ENCODE peak calls at places on chromosomes 4 and X, in six cellular contexts. One of them, this sample, is unnamed.

GRCh38 chr4:93334003-93334402 is 494.6 kb upstream of the ATOH1 start:
- DNase-seq in tibial nerve: no peak
- DNase-seq in endothelial cell of umbilical vein: no peak
- DNase-seq in MM.1S: peak; percentile 18
- DNase-seq in heart right ventricle: no peak
- DNase-seq in transverse colon: no peak
- DNase-seq in this sample: no peak

GRCh38 chrX:68387786-68388185 is 45.5 kb downstream of the OPHN1 start:
- DNase-seq in MM.1S: no peak
- DNase-seq in transverse colon: no peak
- DNase-seq in endothelial cell of umbilical vein: no peak
- DNase-seq in tibial nerve: no peak
- DNase-seq in heart right ventricle: no peak
- DNase-seq in this sample: no peak

GRCh38 chr4:26420903-26421302 is 69.4 kb downstream of the CCKAR start:
- DNase-seq in tibial nerve: no peak
- DNase-seq in MM.1S: no peak
- DNase-seq in endothelial cell of umbilical vein: no peak
- DNase-seq in heart right ventricle: no peak
- DNase-seq in transverse colon: no peak
- DNase-seq in this sample: no peak

GRCh38 chr4:18754180-18754579 is 732.6 kb upstream of the LCORL start:
- DNase-seq in endothelial cell of umbilical vein: no peak
- DNase-seq in heart right ventricle: no peak
- DNase-seq in transverse colon: no peak
- DNase-seq in tibial nerve: no peak
- DNase-seq in MM.1S: no peak
- DNase-seq in this sample: no peak

GRCh38 chr4:120056249-120056648 is 10.4 kb downstream of the MAD2L1 start:
- DNase-seq in heart right ventricle: no peak
- DNase-seq in tibial nerve: no peak
- DNase-seq in MM.1S: peak; percentile 28
- DNase-seq in transverse colon: no peak
- DNase-seq in endothelial cell of umbilical vein: peak; percentile 19
- DNase-seq in this sample: no peak

GRCh38 chr4:60134106-60134505 is 1066.0 kb upstream of the ADGRL3 start:
- DNase-seq in MM.1S: no peak
- DNase-seq in endothelial cell of umbilical vein: no peak
- DNase-seq in transverse colon: no peak
- DNase-seq in heart right ventricle: no peak
- DNase-seq in tibial nerve: no peak
- DNase-seq in this sample: no peak

GRCh38 chr4:74516321-74516720 is 71.4 kb downstream of the AREG start:
- DNase-seq in endothelial cell of umbilical vein: no peak
- DNase-seq in MM.1S: no peak
- DNase-seq in tibial nerve: no peak
- DNase-seq in transverse colon: no peak
- DNase-seq in heart right ventricle: no peak
- DNase-seq in this sample: no peak

GRCh38 chrX:78124304-78124703 is 15.1 kb downstream of the TAF9B start:
- DNase-seq in heart right ventricle: no peak
- DNase-seq in MM.1S: no peak
- DNase-seq in transverse colon: no peak
- DNase-seq in tibial nerve: no peak
- DNase-seq in endothelial cell of umbilical vein: no peak
- DNase-seq in this sample: no peak

GRCh38 chrX:72735561-72735960 is 21.5 kb upstream of the PHKA1 start:
- DNase-seq in transverse colon: no peak
- DNase-seq in endothelial cell of umbilical vein: no peak
- DNase-seq in MM.1S: no peak
- DNase-seq in tibial nerve: no peak
- DNase-seq in heart right ventricle: no peak
- DNase-seq in this sample: no peak

GRCh38 chrX:40145670-40146470 is 48.1 kb upstream of the BCOR start:
- DNase-seq in heart right ventricle: no peak
- DNase-seq in transverse colon: no peak
- DNase-seq in tibial nerve: no peak
- DNase-seq in MM.1S: no peak
- DNase-seq in endothelial cell of umbilical vein: no peak
- DNase-seq in this sample: no peak

GRCh38 chr4:55925235-55925634 is 23.5 kb upstream of the CEP135 start:
- DNase-seq in endothelial cell of umbilical vein: no peak
- DNase-seq in tibial nerve: no peak
- DNase-seq in transverse colon: no peak
- DNase-seq in heart right ventricle: no peak
- DNase-seq in MM.1S: no peak
- DNase-seq in this sample: no peak

GRCh38 chrX:98897191-98897590 is 1512.9 kb downstream of the PCDH19 start:
- DNase-seq in endothelial cell of umbilical vein: no peak
- DNase-seq in tibial nerve: no peak
- DNase-seq in transverse colon: no peak
- DNase-seq in heart right ventricle: no peak
- DNase-seq in MM.1S: no peak
- DNase-seq in this sample: no peak

GRCh38 chr4:61068745-61069144 is 131.4 kb upstream of the ADGRL3 start:
- DNase-seq in MM.1S: no peak
- DNase-seq in tibial nerve: no peak
- DNase-seq in endothelial cell of umbilical vein: no peak
- DNase-seq in transverse colon: no peak
- DNase-seq in heart right ventricle: no peak
- DNase-seq in this sample: no peak

GRCh38 chr4:88158360-88159136 is at the start of gene ABCG2:
- DNase-seq in transverse colon: peak; percentile 58
- DNase-seq in endothelial cell of umbilical vein: peak; percentile 72
- DNase-seq in MM.1S: peak; percentile 24
- DNase-seq in tibial nerve: peak; percentile 16
- DNase-seq in heart right ventricle: peak; percentile 16
- DNase-seq in this sample: no peak

GRCh38 chr4:17024430-17024829 is 126.0 kb upstream of the LDB2 start:
- DNase-seq in heart right ventricle: no peak
- DNase-seq in tibial nerve: no peak
- DNase-seq in MM.1S: no peak
- DNase-seq in transverse colon: no peak
- DNase-seq in endothelial cell of umbilical vein: no peak
- DNase-seq in this sample: no peak

GRCh38 chr4:182339246-182339645 is 96.0 kb downstream of the TENM3 start:
- DNase-seq in tibial nerve: no peak
- DNase-seq in MM.1S: no peak
- DNase-seq in endothelial cell of umbilical vein: no peak
- DNase-seq in transverse colon: no peak
- DNase-seq in heart right ventricle: no peak
- DNase-seq in this sample: no peak

GRCh38 chrX:21529771-21530170 is 128.4 kb downstream of the KLHL34 start:
- DNase-seq in transverse colon: no peak
- DNase-seq in tibial nerve: no peak
- DNase-seq in MM.1S: no peak
- DNase-seq in endothelial cell of umbilical vein: peak; percentile 73
- DNase-seq in heart right ventricle: no peak
- DNase-seq in this sample: no peak

GRCh38 chr4:158670975-158671664 is 567 bp downstream of the C4orf46 start:
- DNase-seq in endothelial cell of umbilical vein: peak; percentile 87
- DNase-seq in MM.1S: peak; percentile 70
- DNase-seq in heart right ventricle: peak; percentile 66
- DNase-seq in tibial nerve: peak; percentile 47
- DNase-seq in transverse colon: peak; percentile 68
- DNase-seq in this sample: peak; percentile 71

GRCh38 chr4:63232058-63232457 is 1177.2 kb downstream of the TECRL start:
- DNase-seq in endothelial cell of umbilical vein: no peak
- DNase-seq in tibial nerve: no peak
- DNase-seq in MM.1S: no peak
- DNase-seq in heart right ventricle: no peak
- DNase-seq in transverse colon: no peak
- DNase-seq in this sample: no peak

GRCh38 chrX:133726211-133726630 is 259.2 kb downstream of the GPC3 start:
- DNase-seq in tibial nerve: no peak
- DNase-seq in heart right ventricle: no peak
- DNase-seq in MM.1S: no peak
- DNase-seq in endothelial cell of umbilical vein: peak; percentile 15
- DNase-seq in transverse colon: no peak
- DNase-seq in this sample: no peak

GRCh38 chr4:106541253-106541652 is 172.7 kb upstream of the GIMD1 start:
- DNase-seq in transverse colon: no peak
- DNase-seq in heart right ventricle: no peak
- DNase-seq in endothelial cell of umbilical vein: peak; percentile 62
- DNase-seq in MM.1S: no peak
- DNase-seq in tibial nerve: no peak
- DNase-seq in this sample: no peak

GRCh38 chr4:23773884-23774636 is 115.8 kb downstream of the PPARGC1A start:
- DNase-seq in tibial nerve: no peak
- DNase-seq in transverse colon: no peak
- DNase-seq in heart right ventricle: no peak
- DNase-seq in endothelial cell of umbilical vein: no peak
- DNase-seq in MM.1S: no peak
- DNase-seq in this sample: no peak
- H3K4me1 ChIP-seq in tibial nerve: no peaks in the 10 kb centered on the region
- H3K4me1 ChIP-seq in transverse colon: peaks cover 5% of the 10 kb centered on the region
- H3K4me1 ChIP-seq in heart right ventricle: no peaks in the 10 kb centered on the region
- H3K4me1 ChIP-seq in endothelial cell of umbilical vein: no peaks in the 10 kb centered on the region
- H3K4me1 ChIP-seq in MM.1S: no peaks in the 10 kb centered on the region
- H3K4me1 ChIP-seq in this sample: no peaks in the 10 kb centered on the region

GRCh38 chrX:146186540-146186939 is 368.9 kb downstream of the SLITRK2 start:
- DNase-seq in endothelial cell of umbilical vein: no peak
- DNase-seq in transverse colon: no peak
- DNase-seq in heart right ventricle: peak; percentile 9
- DNase-seq in MM.1S: no peak
- DNase-seq in tibial nerve: no peak
- DNase-seq in this sample: no peak
- H3K9me3 ChIP-seq in endothelial cell of umbilical vein: no peaks in the 10 kb centered on the region
- H3K9me3 ChIP-seq in transverse colon: no peaks in the 10 kb centered on the region
- H3K9me3 ChIP-seq in heart right ventricle: no peaks in the 10 kb centered on the region
- H3K9me3 ChIP-seq in MM.1S: no peaks in the 10 kb centered on the region
- H3K9me3 ChIP-seq in tibial nerve: no peaks in the 10 kb centered on the region
- H3K9me3 ChIP-seq in this sample: no peaks in the 10 kb centered on the region

GRCh38 chr4:173237722-173238121 is 69.1 kb downstream of the GALNT7 start:
- DNase-seq in heart right ventricle: no peak
- DNase-seq in transverse colon: no peak
- DNase-seq in endothelial cell of umbilical vein: no peak
- DNase-seq in MM.1S: no peak
- DNase-seq in tibial nerve: no peak
- DNase-seq in this sample: no peak
- H3K4me1 ChIP-seq in heart right ventricle: no peaks in the 10 kb centered on the region
- H3K4me1 ChIP-seq in transverse colon: peaks cover 12% of the 10 kb centered on the region
- H3K4me1 ChIP-seq in endothelial cell of umbilical vein: no peaks in the 10 kb centered on the region
- H3K4me1 ChIP-seq in MM.1S: peaks cover 2% of the 10 kb centered on the region
- H3K4me1 ChIP-seq in tibial nerve: peaks cover 4% of the 10 kb centered on the region
- H3K4me1 ChIP-seq in this sample: peaks cover 20% of the 10 kb centered on the region

DNA sequence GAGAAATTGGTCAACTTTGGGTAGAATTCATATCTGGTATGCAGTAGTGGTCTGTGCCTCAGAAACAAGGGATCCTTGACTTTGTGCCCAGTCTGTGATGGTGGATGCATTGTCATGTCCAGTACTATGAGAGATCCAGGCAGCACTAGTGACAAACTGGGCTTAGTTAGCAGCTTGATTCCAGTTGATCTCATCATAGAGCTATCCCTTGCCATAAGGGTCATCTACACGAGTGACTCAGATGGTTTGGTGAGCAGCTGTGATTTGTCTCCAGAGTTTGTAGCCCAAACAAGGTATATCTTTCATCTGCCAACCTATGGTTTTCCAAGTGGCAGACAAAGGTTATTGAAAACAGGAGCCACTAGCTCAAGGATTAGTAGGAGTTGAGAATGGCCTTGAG is 298.8 kb downstream of the GBA3 start:
- DNase-seq in MM.1S: no peak
- DNase-seq in heart right ventricle: no peak
- DNase-seq in endothelial cell of umbilical vein: no peak
- DNase-seq in transverse colon: no peak
- DNase-seq in tibial nerve: no peak
- DNase-seq in this sample: no peak
- H3K9me3 ChIP-seq in MM.1S: no peaks in the 10 kb centered on the region
- H3K9me3 ChIP-seq in heart right ventricle: no peaks in the 10 kb centered on the region
- H3K9me3 ChIP-seq in endothelial cell of umbilical vein: peaks cover 8% of the 10 kb centered on the region
- H3K9me3 ChIP-seq in transverse colon: no peaks in the 10 kb centered on the region
- H3K9me3 ChIP-seq in tibial nerve: no peaks in the 10 kb centered on the region
- H3K9me3 ChIP-seq in this sample: no peaks in the 10 kb centered on the region

GRCh38 chr4:7887415-7887814 is 52.2 kb downstream of the AFAP1 start:
- DNase-seq in tibial nerve: no peak
- DNase-seq in heart right ventricle: no peak
- DNase-seq in endothelial cell of umbilical vein: no peak
- DNase-seq in transverse colon: no peak
- DNase-seq in MM.1S: no peak
- DNase-seq in this sample: no peak
- H3K4me1 ChIP-seq in tibial nerve: peaks cover 49% of the 10 kb centered on the region
- H3K4me1 ChIP-seq in heart right ventricle: no peaks in the 10 kb centered on the region
- H3K4me1 ChIP-seq in endothelial cell of umbilical vein: peaks cover 38% of the 10 kb centered on the region
- H3K4me1 ChIP-seq in transverse colon: peaks cover 30% of the 10 kb centered on the region
- H3K4me1 ChIP-seq in MM.1S: no peaks in the 10 kb centered on the region
- H3K4me1 ChIP-seq in this sample: peaks cover 33% of the 10 kb centered on the region

DNA sequence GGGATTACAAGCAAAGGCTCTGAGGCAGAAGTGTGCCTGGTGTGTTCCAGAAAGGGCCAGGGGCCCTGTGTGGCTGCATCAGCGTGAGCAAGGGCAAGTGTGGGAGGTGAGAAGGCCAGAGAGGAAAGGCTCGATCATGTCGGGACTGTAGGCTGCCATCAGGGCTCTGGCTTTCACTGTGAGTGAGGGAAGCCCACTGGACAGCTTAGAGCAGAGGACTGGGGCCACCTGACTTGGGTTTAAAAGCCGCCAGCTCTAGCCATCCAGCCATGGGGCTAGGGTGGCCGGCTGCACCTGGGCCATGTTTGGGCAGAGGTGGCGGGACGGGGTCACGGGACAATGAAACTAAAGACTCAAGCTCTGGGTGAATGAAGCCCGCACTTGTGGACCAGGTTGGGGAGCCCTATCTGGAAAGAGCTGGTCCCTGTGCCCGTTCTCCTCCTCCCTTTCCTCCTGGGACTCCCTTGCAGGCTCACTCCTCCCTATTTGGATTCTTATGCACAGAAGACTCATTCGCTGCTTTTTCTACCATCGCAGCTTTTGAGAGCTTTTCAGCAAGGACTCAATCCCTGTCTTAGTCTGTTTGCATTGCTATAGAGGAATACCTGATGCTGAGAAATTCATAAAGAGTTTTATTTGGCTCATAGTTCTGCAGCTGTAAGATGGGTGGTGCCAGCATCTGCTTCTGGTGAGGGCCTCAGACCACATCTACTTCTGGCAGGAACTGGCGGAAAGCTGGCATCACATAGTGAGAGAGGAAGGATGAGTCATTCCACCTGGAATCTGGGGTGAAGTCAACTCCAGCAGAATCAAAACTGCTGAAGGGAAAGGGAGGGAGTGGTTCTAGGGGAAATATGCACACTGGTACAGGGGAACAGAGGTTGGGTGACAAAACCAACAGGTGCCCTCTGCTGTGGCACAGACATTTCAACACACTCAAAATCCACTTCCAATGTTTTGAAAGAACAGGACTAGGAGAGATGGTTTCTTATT is 15.3 kb downstream of the CTAG1B start:
- DNase-seq in heart right ventricle: no peak
- DNase-seq in transverse colon: no peak
- DNase-seq in endothelial cell of umbilical vein: peak; percentile 24
- DNase-seq in MM.1S: no peak
- DNase-seq in tibial nerve: no peak
- DNase-seq in this sample: no peak
- H3K9me3 ChIP-seq in heart right ventricle: no peaks in the 10 kb centered on the region
- H3K9me3 ChIP-seq in transverse colon: no peaks in the 10 kb centered on the region
- H3K9me3 ChIP-seq in endothelial cell of umbilical vein: no peaks in the 10 kb centered on the region
- H3K9me3 ChIP-seq in MM.1S: no peaks in the 10 kb centered on the region
- H3K9me3 ChIP-seq in tibial nerve: no peaks in the 10 kb centered on the region
- H3K9me3 ChIP-seq in this sample: no peaks in the 10 kb centered on the region

This sample was measured in right atrium auricular region.